ENCODE peak calls at places on chromosomes 2 and 18, in nine cellular contexts. Y is IMR-90, D is AG04450, J is GM23338, I is cardiac muscle cell, Q is GM12865, Z is progenitor cell of endocrine pancreas, V is A549, L is tibial artery. U is an unnamed sample.

GRCh38 chr2:3726511-3726910 is 23.1 kb downstream of the DCDC2C start:
- DNase-seq in I (no peak), J (no peak), Z (no peak), Y (no peak), L (no peak), Q (no peak), D (no peak), V (no peak), U (no peak)

GRCh38 chr2:1773883-1774282 is 29.6 kb upstream of the PXDN start:
- DNase-seq in Z (no peak), L (no peak), J (no peak), Q (no peak), D (no peak), V (no peak), I (no peak), Y (no peak), U (no peak)

GRCh38 chr18:3350021-3350420 is 88.1 kb downstream of the MYL12B start:
- DNase-seq in L (no peak), Y (no peak), Q (no peak), Z (no peak), D (no peak), J (no peak), I (no peak), V (no peak), U (no peak)

GRCh38 chr18:31101148-31102019 is 837 bp downstream of the DSC2 start:
- DNase-seq in Y (no peak), V (peak), Z (peak), Q (no peak), L (peak), J (peak), D (no peak), I (peak), U (no peak)

GRCh38 chr2:54030814-54031213 is 60.0 kb upstream of the PSME4 start:
- DNase-seq in Y (no peak), J (no peak), Q (no peak), L (no peak), D (no peak), Z (no peak), V (no peak), I (no peak), U (no peak)

GRCh38 chr18:12309683-12310198 is 1.7 kb downstream of the TUBB6 start:
- DNase-seq in Z (no peak), L (no peak), Q (peak), J (no peak), D (no peak), Y (no peak), I (no peak), V (no peak), U (no peak)

GRCh38 chr2:100279586-100280534 is 42.4 kb downstream of the LONRF2 start:
- DNase-seq in Y (no peak), Z (no peak), D (no peak), V (no peak), Q (no peak), I (no peak), J (no peak), L (no peak), U (no peak)

GRCh38 chr2:240820014-240820606 is at the start of gene KIF1A:
- DNase-seq in D (no peak), I (peak), Z (peak), J (peak), L (no peak), Y (no peak), V (no peak), Q (no peak), U (no peak)

GRCh38 chr2:98543214-98543613 is 65.1 kb downstream of the COA5 start:
- DNase-seq in J (no peak), Y (no peak), I (no peak), D (no peak), V (no peak), Q (no peak), L (peak), Z (no peak), U (no peak)

GRCh38 chr18:58195278-58195721 is 151.3 kb downstream of the NEDD4L start:
- DNase-seq in I (peak), Q (peak), Y (no peak), D (no peak), Z (no peak), J (peak), V (no peak), L (no peak), U (no peak)

GRCh38 chr2:208638059-208638458 is 231.5 kb downstream of the PTH2R start:
- DNase-seq in J (no peak), Q (no peak), Z (no peak), Y (no peak), V (no peak), L (no peak), I (no peak), D (no peak), U (no peak)

GRCh38 chr2:216989335-216990129 is 129.7 kb upstream of the TNP1 start:
- DNase-seq in Z (no peak), Y (peak), I (no peak), L (no peak), D (no peak), J (no peak), V (no peak), Q (no peak), U (no peak)

GRCh38 chr18:23835506-23835905 is 146.3 kb downstream of the LAMA3 start:
- DNase-seq in Z (no peak), L (no peak), J (no peak), Y (no peak), D (no peak), V (no peak), Q (no peak), I (no peak), U (no peak)

GRCh38 chr2:138116456-138116855 is 152.2 kb downstream of the HNMT start:
- DNase-seq in D (no peak), V (no peak), Q (no peak), I (no peak), Z (no peak), L (no peak), J (no peak), Y (no peak), U (no peak)

GRCh38 chr2:129771606-129772598 is 207.6 kb upstream of the RAB6C start:
- DNase-seq in Q (no peak), I (no peak), Z (no peak), L (no peak), Y (no peak), J (no peak), D (no peak), V (no peak), U (no peak)

GRCh38 chr2:212354382-212354781 is 184.2 kb downstream of the ERBB4 start:
- DNase-seq in Y (no peak), Z (no peak), D (no peak), I (no peak), L (no peak), V (no peak), J (no peak), Q (no peak), U (no peak)

GRCh38 chr2:127176371-127177311 is 43.5 kb downstream of the CYP27C1 start:
- DNase-seq in V (no peak), L (peak), D (no peak), Z (no peak), Y (peak), J (peak), I (no peak), Q (no peak), U (no peak)

GRCh38 chr2:101972621-101973434 is 18.9 kb upstream of the IL1R2 start:
- DNase-seq in Z (no peak), V (no peak), J (no peak), I (no peak), Q (no peak), L (no peak), Y (peak), D (peak), U (no peak)

GRCh38 chr2:26669099-26669498 is 23.4 kb upstream of the KCNK3 start:
- DNase-seq in J (no peak), Y (no peak), L (no peak), Z (no peak), I (no peak), D (no peak), Q (no peak), V (no peak), U (no peak)

GRCh38 chr2:55526174-55526573 is 6.7 kb downstream of the CFAP36 start:
- DNase-seq in Y (no peak), Z (no peak), I (no peak), Q (no peak), J (no peak), D (no peak), L (no peak), V (no peak), U (no peak)

GRCh38 chr2:237475704-237476107 is 11.3 kb upstream of the MLPH start:
- DNase-seq in Y (peak), Z (no peak), Q (no peak), I (peak), V (peak), L (no peak), J (no peak), D (no peak), U (no peak)
- TF ChIP-seq CTCF in Y (no peak), Z (no peak), Q (no peak), I (peak), V (no peak), L (no peak), J (no peak), D (no peak), U (peak)

GRCh38 chr2:19545507-19545906 is 187.1 kb upstream of the OSR1 start:
- DNase-seq in J (peak), D (no peak), V (no peak), Z (no peak), L (no peak), I (no peak), Q (peak), Y (no peak), U (no peak)
- TF ChIP-seq CTCF in J (peak), D (no peak), V (no peak), Z (no peak), L (no peak), I (no peak), Q (peak), Y (no peak), U (no peak)

DNA sequence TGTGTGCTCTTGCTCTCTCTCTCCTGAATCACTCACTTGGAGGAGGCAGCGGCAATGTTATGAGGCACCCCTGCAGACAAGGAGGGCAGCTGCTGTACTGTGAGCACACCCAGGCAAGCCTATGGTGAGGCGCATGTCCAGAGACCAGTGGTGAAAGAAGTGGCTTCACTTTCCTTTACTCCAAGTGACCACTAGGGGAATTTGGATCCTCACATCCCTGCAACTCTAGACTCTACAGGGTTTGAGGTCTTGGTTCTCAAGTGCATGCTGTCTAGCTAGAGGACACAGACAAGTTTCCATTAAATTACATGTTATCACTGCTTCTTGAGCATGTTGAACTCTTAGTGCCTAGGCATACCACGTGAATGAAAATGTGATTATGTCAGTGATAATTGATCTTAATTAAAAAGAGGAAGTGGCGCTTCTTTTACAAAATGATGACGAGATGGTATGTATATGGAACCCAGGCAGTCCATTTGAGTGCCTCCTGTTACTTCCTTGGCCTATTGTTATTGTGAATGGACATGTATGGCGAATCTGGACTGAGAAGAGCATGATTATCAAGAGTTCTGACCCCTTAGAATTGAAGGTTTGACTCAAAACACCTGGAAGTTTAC is 181.0 kb upstream of the CDH2 start:
- DNase-seq in L (no peak), I (peak), Y (no peak), V (no peak), J (peak), D (no peak), Z (no peak), Q (no peak), U (no peak)
- TF ChIP-seq CTCF in L (no peak), I (peak), Y (no peak), V (no peak), J (peak), D (no peak), Z (peak), Q (peak), U (no peak)

DNA sequence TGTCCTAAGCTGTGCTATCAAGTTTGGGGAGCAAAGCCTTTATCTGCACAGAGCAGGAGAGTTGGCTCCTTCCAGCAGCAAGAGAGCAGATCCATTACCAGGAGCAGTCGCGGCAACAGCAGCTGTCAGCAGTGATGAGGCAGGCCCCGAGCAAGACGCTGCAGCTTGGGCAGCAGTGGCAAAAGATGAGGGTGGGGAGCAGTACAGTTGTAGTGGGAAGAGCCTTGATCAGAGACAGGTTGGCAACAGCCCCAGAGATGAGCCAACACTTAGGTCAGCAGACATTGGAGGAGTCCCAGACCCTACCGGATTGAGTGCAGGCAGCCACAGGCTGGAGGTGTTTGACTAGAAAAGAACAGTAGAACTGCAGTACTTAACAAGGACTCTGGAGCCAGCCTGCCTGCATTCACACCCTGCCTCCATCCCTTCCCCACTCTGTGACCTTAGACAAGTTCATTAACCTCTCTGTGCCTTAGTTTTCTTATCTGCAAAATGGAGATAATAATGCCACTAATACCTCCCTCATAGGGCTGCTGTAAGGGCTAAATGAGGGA is 117.1 kb upstream of the SERTAD2 start:
- DNase-seq in L (peak), Y (peak), D (peak), I (no peak), V (no peak), Z (no peak), Q (no peak), J (no peak), U (peak)
- TF ChIP-seq CTCF in L (no peak), Y (peak), D (peak), I (no peak), V (no peak), Z (no peak), Q (no peak), J (no peak), U (no peak)

GRCh38 chr2:137096693-137097092 is 331.3 kb downstream of the THSD7B start:
- DNase-seq in L (no peak), Q (peak), V (no peak), D (no peak), Z (no peak), J (peak), I (no peak), Y (no peak), U (no peak)
- TF ChIP-seq CTCF in L (no peak), Q (no peak), V (no peak), D (no peak), Z (peak), J (peak), I (no peak), Y (no peak), U (peak)

U was measured in Panc1.